ENCODE peak calls at places on chromosomes 4 and X, in seven cellular contexts. E is tibial artery, S is fibroblast of lung, R is Panc1, T is mammary epithelial cell, H is stomach, P is lower lobe of right lung. Y is an unnamed sample.

GRCh38 chr4:82380344-82380743 is 6.6 kb upstream of the HNRNPD start:
- DNase-seq in H (no peak), S (no peak), P (no peak), T (peak; percentile 96), E (no peak), R (no peak), Y (peak; percentile 74)

GRCh38 chr4:8362483-8362882 is 78.0 kb downstream of the ACOX3 start:
- DNase-seq in E (no peak), P (no peak), T (peak; percentile 56), R (no peak), S (peak; percentile 37), H (no peak), Y (no peak)

GRCh38 chr4:9952415-9952950 is 68.8 kb downstream of the SLC2A9 start:
- DNase-seq in E (no peak), R (no peak), S (no peak), T (no peak), P (no peak), H (no peak), Y (no peak)

GRCh38 chr4:81814909-81815539 is 343.3 kb upstream of the RASGEF1B start:
- DNase-seq in S (no peak), P (no peak), E (no peak), T (no peak), R (no peak), H (no peak), Y (no peak)

GRCh38 chr4:7827566-7827965 is 112.1 kb downstream of the AFAP1 start:
- DNase-seq in H (no peak), S (no peak), R (no peak), T (no peak), E (no peak), P (no peak), Y (no peak)

GRCh38 chrX:50770702-50771101 is 43.3 kb downstream of the SHROOM4 start:
- DNase-seq in H (no peak), E (no peak), S (peak; percentile 37), R (no peak), T (peak; percentile 5), P (peak; percentile 75), Y (no peak)

GRCh38 chrX:154476821-154477220 is 2.3 kb downstream of the LAGE3 start:
- DNase-seq in E (no peak), S (no peak), P (no peak), R (no peak), T (no peak), H (no peak), Y (no peak)

GRCh38 chr4:1463927-1464540 is 57.8 kb upstream of the NKX1-1 start:
- DNase-seq in R (no peak), P (no peak), H (no peak), E (peak; percentile 55), S (no peak), T (no peak), Y (no peak)

GRCh38 chrX:22300130-22300529 is 27.4 kb downstream of the CBLL2 start:
- DNase-seq in R (no peak), E (peak; percentile 64), H (no peak), P (no peak), S (peak; percentile 72), T (peak; percentile 67), Y (peak; percentile 40)

GRCh38 chr4:85669204-85669603 is 194.3 kb downstream of the ARHGAP24 start:
- DNase-seq in S (no peak), P (no peak), R (no peak), E (no peak), H (no peak), T (no peak), Y (no peak)

GRCh38 chrX:115234220-115234557 is 293 bp upstream of the LRCH2 start:
- DNase-seq in E (no peak), S (peak; percentile 8), T (no peak), H (no peak), P (no peak), R (no peak), Y (no peak)

GRCh38 chrX:115232933-115233496 is 881 bp downstream of the LRCH2 start:
- DNase-seq in T (no peak), S (no peak), R (no peak), E (no peak), H (no peak), P (no peak), Y (no peak)

GRCh38 chrX:115229337-115229991 is 4.4 kb downstream of the LRCH2 start:
- DNase-seq in P (no peak), H (no peak), S (no peak), T (no peak), E (no peak), R (no peak), Y (no peak)

GRCh38 chrX:115233497-115234219 is at the start of gene LRCH2:
- DNase-seq in S (peak; percentile 34), T (no peak), H (no peak), R (no peak), E (peak; percentile 69), P (peak; percentile 51), Y (no peak)
- H3K4me3 ChIP-seq in S (peak within 1 kb of the TSS; percentile 74), T (no peak within 1 kb of the TSS), H (peak within 1 kb of the TSS; percentile 56), R (peak within 1 kb of the TSS; percentile 45), E (peak within 1 kb of the TSS; percentile 80), P (peak within 1 kb of the TSS; percentile 54), Y (peak within 1 kb of the TSS; percentile 45)

GRCh38 chr4:148998719-148999118 is 556.5 kb upstream of the NR3C2 start:
- DNase-seq in S (no peak), R (no peak), H (no peak), T (peak; percentile 0), P (no peak), E (no peak), Y (no peak)
- TF ChIP-seq CTCF in S (peak; percentile 35), R (peak; percentile 7), H (no peak), T (peak; percentile 33), P (no peak), E (no peak), Y (no peak)

GRCh38 chrX:132209527-132209926 is 9.7 kb downstream of the RAP2C start:
- DNase-seq in R (no peak), P (no peak), H (no peak), E (no peak), T (peak; percentile 5), S (peak; percentile 21), Y (no peak)

GRCh38 chrX:132204629-132205028 is 14.6 kb downstream of the RAP2C start:
- DNase-seq in R (no peak), S (no peak), E (no peak), P (no peak), H (no peak), T (no peak), Y (no peak)

GRCh38 chrX:132208422-132208821 is 10.8 kb downstream of the RAP2C start:
- DNase-seq in R (no peak), T (no peak), H (no peak), S (no peak), E (no peak), P (no peak), Y (no peak)

GRCh38 chrX:132206259-132206658 is 13.0 kb downstream of the RAP2C start:
- DNase-seq in R (no peak), E (no peak), S (peak; percentile 3), H (no peak), T (no peak), P (no peak), Y (no peak)

DNA sequence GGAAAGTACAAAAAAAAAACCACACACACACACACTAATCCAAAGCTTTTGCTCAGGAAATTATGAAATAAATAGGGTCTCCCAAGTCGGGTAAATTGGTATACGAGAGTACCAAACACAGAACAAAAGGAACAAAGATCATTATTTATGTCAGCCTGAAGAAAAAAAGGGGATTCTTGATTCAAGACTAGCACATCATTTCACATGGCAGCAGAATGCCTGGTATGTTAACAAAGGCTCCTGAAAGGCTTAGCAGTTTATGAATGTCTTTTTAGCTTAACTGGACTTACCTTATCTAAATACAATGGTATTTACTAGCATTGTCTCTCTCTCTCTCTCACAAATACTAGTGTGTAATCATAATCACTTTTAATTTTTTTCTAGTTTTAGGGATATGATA is 11.3 kb downstream of the RAP2C start:
- DNase-seq in H (no peak), S (peak; percentile 17), T (no peak), R (no peak), E (no peak), P (no peak), Y (no peak)
- H3K4me1 ChIP-seq in H (peaks cover 18% of the 10 kb centered on the region), S (no peaks in the 10 kb centered on the region), T (no peaks in the 10 kb centered on the region), R (no peaks in the 10 kb centered on the region), E (no peaks in the 10 kb centered on the region), P (peaks cover 4% of the 10 kb centered on the region), Y (peaks cover 45% of the 10 kb centered on the region)

GRCh38 chr4:99821918-99822503 is 5.4 kb downstream of the DAPP1 start:
- DNase-seq in H (no peak), S (no peak), R (no peak), T (no peak), E (no peak), P (no peak), Y (no peak)

GRCh38 chr4:99825272-99825671 is 8.6 kb downstream of the DAPP1 start:
- DNase-seq in S (no peak), R (no peak), E (no peak), T (no peak), P (no peak), H (no peak), Y (no peak)

GRCh38 chr4:99826016-99826415 is 9.4 kb downstream of the DAPP1 start:
- DNase-seq in P (no peak), E (no peak), S (no peak), R (no peak), H (no peak), T (peak; percentile 32), Y (no peak)

GRCh38 chr4:99824070-99824599 is 7.5 kb downstream of the DAPP1 start:
- DNase-seq in T (no peak), S (no peak), P (no peak), H (no peak), E (no peak), R (no peak), Y (no peak)

GRCh38 chr4:99822734-99823133 is 6.1 kb downstream of the DAPP1 start:
- DNase-seq in T (no peak), E (no peak), S (no peak), P (no peak), R (no peak), H (no peak), Y (no peak)
- H3K4me3 ChIP-seq in T (no peak overlapping the region), E (no peak overlapping the region), S (no peak overlapping the region), P (no peak overlapping the region), R (no peak overlapping the region), H (no peak overlapping the region), Y (no peak overlapping the region)

GRCh38 chrX:1481636-1482529 is 29.2 kb upstream of the ASMTL start:
- DNase-seq in E (peak; percentile 76), R (no peak), P (peak; percentile 75), S (peak; percentile 63), H (peak; percentile 57), T (peak; percentile 44), Y (peak; percentile 31)
- TF ChIP-seq CTCF in E (no peak), R (no peak), P (no peak), S (no peak), H (no peak), T (no peak), Y (no peak)

GRCh38 chrX:139816204-139816603 is 108.2 kb upstream of the MCF2 start:
- DNase-seq in H (no peak), S (no peak), R (no peak), P (no peak), E (no peak), T (no peak), Y (no peak)
- H3K4me1 ChIP-seq in H (no peaks in the 10 kb centered on the region), S (no peaks in the 10 kb centered on the region), R (no peaks in the 10 kb centered on the region), P (no peaks in the 10 kb centered on the region), E (no peaks in the 10 kb centered on the region), T (no peaks in the 10 kb centered on the region), Y (no peaks in the 10 kb centered on the region)

Y was measured in gastrocnemius medialis.